ENCODE peak calls at places on chromosomes 7 and 10, in five cellular contexts. W is lower lobe of right lung, J is thyroid gland, O is brain microvascular endothelial cell, Z is mesendoderm. G is an unnamed sample. For H3K36me3, the result is how much of the 10 kb centered on the place peaks cover.

GRCh38 chr7:106721816-106722785 is 61.1 kb upstream of the CCDC71L start:
- DNase-seq in Z (no peak), J (no peak), O (no peak), W (no peak), G (no peak)

GRCh38 chr10:6729071-6729773 is 149.1 kb upstream of the PRKCQ start:
- DNase-seq in Z (no peak), O (no peak), W (no peak), J (peak), G (no peak)

GRCh38 chr10:76649723-76650127 is 987.9 kb downstream of the KCNMA1 start:
- DNase-seq in O (peak), Z (no peak), W (no peak), J (no peak), G (no peak)

GRCh38 chr10:110040767-110041478 is 33.1 kb downstream of the ADD3 start:
- DNase-seq in J (no peak), W (no peak), Z (no peak), O (peak), G (no peak)

GRCh38 chr7:4875391-4875790 is 8.1 kb downstream of the RADIL start:
- DNase-seq in W (no peak), Z (no peak), O (no peak), J (no peak), G (no peak)

GRCh38 chr10:129850790-129851189 is 113.3 kb downstream of the EBF3 start:
- DNase-seq in W (no peak), J (no peak), Z (no peak), O (no peak), G (no peak)

GRCh38 chr10:52729259-52730104 is 43.1 kb downstream of the MBL2 start:
- DNase-seq in Z (peak), J (no peak), W (no peak), O (no peak), G (peak)

GRCh38 chr7:20778063-20778721 is 8.5 kb downstream of the SP8 start:
- DNase-seq in J (peak), W (peak), O (no peak), Z (peak), G (peak)

GRCh38 chr7:30310674-30311362 is 26.4 kb downstream of the ZNRF2 start:
- DNase-seq in O (no peak), Z (no peak), W (no peak), J (no peak), G (no peak)

GRCh38 chr10:30456262-30456661 is 22.3 kb downstream of the MAP3K8 start:
- DNase-seq in O (no peak), Z (no peak), J (peak), W (no peak), G (no peak)

GRCh38 chr7:7484072-7484471 is 51.6 kb downstream of the COL28A1 start:
- DNase-seq in O (no peak), W (no peak), J (no peak), Z (no peak), G (no peak)

GRCh38 chr7:28533731-28534531 is 121.6 kb downstream of the CREB5 start:
- DNase-seq in W (no peak), Z (no peak), J (peak), O (peak), G (no peak)

GRCh38 chr7:28865494-28866257 is 92.5 kb downstream of the TRIL start:
- DNase-seq in J (no peak), W (no peak), O (peak), Z (peak), G (no peak)

GRCh38 chr10:48496831-48497792 is 107.8 kb downstream of the ARHGAP22 start:
- DNase-seq in O (peak), J (peak), W (no peak), Z (no peak), G (no peak)

GRCh38 chr10:116132716-116133420 is 140.1 kb downstream of the GFRA1 start:
- DNase-seq in O (no peak), Z (no peak), W (no peak), J (no peak), G (no peak)

GRCh38 chr10:133121479-133121878 is 33.8 kb downstream of the ADGRA1 start:
- DNase-seq in J (no peak), W (no peak), O (no peak), Z (no peak), G (no peak)

GRCh38 chr10:113442340-113442739 is 110.5 kb upstream of the HABP2 start:
- DNase-seq in J (no peak), Z (no peak), W (no peak), O (no peak), G (no peak)

GRCh38 chr10:121900443-121901174 is 27.2 kb downstream of the ATE1 start:
- DNase-seq in O (peak), W (no peak), J (no peak), Z (peak), G (peak)

GRCh38 chr10:93032105-93032808 is 28.3 kb upstream of the CYP26C1 start:
- DNase-seq in O (no peak), J (no peak), Z (no peak), W (no peak), G (no peak)

GRCh38 chr7:29976673-29977072 is 12.9 kb downstream of the SCRN1 start:
- DNase-seq in O (no peak), W (no peak), J (no peak), Z (peak), G (no peak)

GRCh38 chr7:80385512-80385911 is 126.4 kb downstream of the GNAT3 start:
- DNase-seq in J (no peak), Z (no peak), W (no peak), O (peak), G (no peak)

GRCh38 chr10:31171402-31172120 is 139.9 kb upstream of the ZNF438 start:
- DNase-seq in O (no peak), W (no peak), Z (no peak), J (no peak), G (no peak)

GRCh38 chr10:124992462-124993344 is 50.8 kb downstream of the ZRANB1 start:
- DNase-seq in O (peak), Z (peak), J (peak), W (peak), G (peak)

GRCh38 chr10:120586471-120586872 is 129.4 kb downstream of the PLPP4 start:
- DNase-seq in O (peak), W (no peak), J (no peak), Z (peak), G (no peak)

GRCh38 chr10:33142290-33142689 is 184.3 kb upstream of the ITGB1 start:
- DNase-seq in J (no peak), W (no peak), O (no peak), Z (no peak), G (no peak)

GRCh38 chr7:17598846-17599245 is 300.4 kb downstream of the AHR start:
- DNase-seq in W (no peak), O (no peak), J (no peak), Z (no peak), G (no peak)

GRCh38 chr7:79692015-79692414 is 238.5 kb upstream of the MAGI2 start:
- DNase-seq in J (no peak), O (peak), Z (peak), W (no peak), G (no peak)

GRCh38 chr10:88386204-88386877 is 196.8 kb downstream of the RNLS start:
- DNase-seq in Z (peak), J (no peak), O (peak), W (no peak), G (no peak)

GRCh38 chr10:102310356-102311024 is 65.2 kb downstream of the GBF1 start:
- DNase-seq in O (peak), Z (peak), W (no peak), J (no peak), G (no peak)

GRCh38 chr10:12628964-12629766 is 279.8 kb downstream of the CAMK1D start:
- DNase-seq in J (peak), O (no peak), Z (peak), W (no peak), G (peak)

GRCh38 chr7:157820796-157821195 is 484.0 kb downstream of the DNAJB6 start:
- DNase-seq in J (no peak), W (peak), Z (no peak), O (no peak), G (no peak)

GRCh38 chr7:148809856-148810255 is 74.2 kb downstream of the EZH2 start:
- DNase-seq in O (no peak), W (no peak), Z (peak), J (no peak), G (peak)

GRCh38 chr7:3464900-3465622 is 164.0 kb downstream of the SDK1 start:
- DNase-seq in O (no peak), Z (no peak), W (no peak), J (no peak), G (no peak)

DNA sequence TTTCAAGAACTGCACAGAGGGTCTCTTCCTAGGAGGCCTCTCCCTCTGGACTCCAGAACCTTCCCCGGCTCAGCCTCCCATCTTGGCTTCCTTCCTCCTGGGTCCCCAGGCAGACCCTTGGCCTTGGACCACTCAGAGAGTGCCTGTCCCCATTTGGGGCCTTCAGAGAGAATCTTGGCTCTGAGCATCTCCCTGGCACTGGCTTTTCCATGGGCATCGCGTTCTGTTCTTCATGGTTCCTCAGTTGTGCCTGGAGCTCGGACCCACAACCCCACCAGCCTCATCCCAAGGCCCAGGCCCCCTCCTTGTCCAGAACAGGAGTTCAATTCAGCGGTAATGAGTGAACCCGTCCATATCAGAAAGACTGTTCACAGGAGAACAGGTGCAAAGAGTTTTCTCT is 73.4 kb downstream of the VIPR2 start:
- DNase-seq in O (no peak), J (no peak), Z (no peak), W (no peak), G (no peak)
- H3K36me3 ChIP-seq in O (under half), J (under half), Z (under half), W (under half), G (under half)

GRCh38 chr7:73483171-73483570 is 38.9 kb downstream of the BAZ1B start:
- DNase-seq in J (no peak), Z (no peak), O (no peak), W (no peak), G (no peak)

GRCh38 chr7:73482746-73483145 is 39.3 kb downstream of the BAZ1B start:
- DNase-seq in Z (peak), O (peak), J (peak), W (no peak), G (peak)

GRCh38 chr7:73487486-73487885 is 34.6 kb downstream of the BAZ1B start:
- DNase-seq in O (no peak), J (no peak), W (no peak), Z (no peak), G (no peak)
- H3K36me3 ChIP-seq in O (under half), J (half or more), W (half or more), Z (under half), G (under half)

GRCh38 chr10:68506406-68506805 is 20.9 kb downstream of the SLC25A16 start:
- DNase-seq in Z (no peak), O (no peak), J (no peak), W (no peak), G (no peak)

GRCh38 chr10:68508090-68508489 is 19.2 kb downstream of the SLC25A16 start:
- DNase-seq in O (no peak), Z (no peak), W (no peak), J (no peak), G (no peak)

GRCh38 chr10:68501691-68502090 is 25.6 kb downstream of the SLC25A16 start:
- DNase-seq in O (no peak), Z (no peak), J (no peak), W (no peak), G (no peak)

GRCh38 chr10:68499544-68499943 is 27.8 kb upstream of the DNA2 start:
- DNase-seq in Z (no peak), J (no peak), O (no peak), W (no peak), G (no peak)

DNA sequence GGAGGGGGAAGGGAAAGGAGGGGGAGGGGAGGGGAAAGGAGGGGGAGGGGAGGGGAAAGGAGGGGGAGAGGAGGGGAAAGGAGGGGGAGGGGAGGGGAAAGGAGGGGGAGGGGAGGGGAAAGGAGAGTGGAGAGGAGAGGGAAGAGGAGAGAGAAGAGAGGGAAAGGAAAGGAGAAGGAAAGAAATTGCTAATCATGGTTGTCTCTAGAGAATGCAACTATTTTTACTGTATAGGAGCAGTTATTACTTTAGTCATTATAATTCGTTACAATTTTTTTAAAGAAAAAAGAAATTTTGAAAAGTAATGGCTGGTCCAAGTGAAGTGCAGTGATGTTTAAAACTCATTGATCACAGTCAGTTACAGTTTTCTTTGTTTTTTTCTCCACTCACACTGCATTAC is 24.5 kb downstream of the SLC25A16 start:
- DNase-seq in O (no peak), Z (no peak), J (no peak), W (no peak), G (no peak)
- H3K36me3 ChIP-seq in O (under half), Z (under half), J (under half), W (half or more), G (under half)

GRCh38 chr10:96638120-96638519 is 51.3 kb upstream of the TM9SF3 start:
- DNase-seq in O (no peak), J (no peak), W (no peak), Z (no peak), G (no peak)
- H3K36me3 ChIP-seq in O (under half), J (under half), W (under half), Z (under half), G (under half)

GRCh38 chr7:78221961-78222751 is 423.6 kb downstream of the PHTF2 start:
- DNase-seq in J (no peak), O (no peak), Z (peak), W (no peak), G (no peak)

GRCh38 chr7:78223598-78223997 is 425.0 kb downstream of the PHTF2 start:
- DNase-seq in W (no peak), J (no peak), Z (no peak), O (no peak), G (no peak)

GRCh38 chr7:78226059-78226658 is 427.6 kb downstream of the PHTF2 start:
- DNase-seq in W (no peak), Z (peak), O (no peak), J (peak), G (peak)

GRCh38 chr7:78225534-78225933 is 427.0 kb downstream of the PHTF2 start:
- DNase-seq in W (no peak), Z (no peak), J (peak), O (no peak), G (no peak)

DNA sequence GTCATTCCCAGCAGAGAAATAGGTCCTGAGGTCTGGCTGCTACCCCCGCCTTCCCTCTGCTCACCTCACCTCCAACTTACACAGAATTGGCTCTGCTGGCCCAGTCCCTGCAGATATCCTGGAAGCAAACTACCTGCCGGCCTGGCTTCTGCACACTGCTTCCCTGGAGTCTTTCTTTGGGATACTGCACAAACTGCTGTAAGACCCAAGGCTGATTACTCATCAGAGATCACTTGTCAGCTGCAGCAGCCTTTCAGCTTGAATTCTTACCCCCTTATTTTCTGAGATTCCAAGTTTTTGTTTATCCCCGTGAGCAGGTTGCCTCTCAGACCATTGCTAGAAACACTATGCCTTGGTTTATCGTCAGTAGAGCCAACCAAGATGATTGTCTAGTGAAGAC is 426.4 kb downstream of the PHTF2 start:
- DNase-seq in W (no peak), J (no peak), Z (no peak), O (no peak), G (no peak)
- H3K36me3 ChIP-seq in W (under half), J (under half), Z (under half), O (under half), G (under half)

GRCh38 chr7:87170828-87171227 is 18.6 kb downstream of the DMTF1 start:
- DNase-seq in Z (no peak), O (no peak), W (no peak), J (no peak), G (no peak)
- H3K36me3 ChIP-seq in Z (under half), O (half or more), W (half or more), J (half or more), G (half or more)

GRCh38 chr10:68924593-68924992 is 23.5 kb downstream of the DDX50 start:
- DNase-seq in O (no peak), W (no peak), Z (no peak), J (no peak), G (no peak)
- H3K36me3 ChIP-seq in O (under half), W (half or more), Z (under half), J (under half), G (under half)

G was measured in neural progenitor cell.